ENCODE peak calls at places on chromosomes 13 and 19, in nine cellular contexts. B, W, V, O, E, K, F, U and Q are unnamed samples.

GRCh38 chr13:73189365-73189764 is 130.6 kb downstream of the KLF5 start:
- DNase-seq in U (no peak), V (no peak), O (no peak), K (no peak), W (no peak), E (no peak), F (no peak), B (no peak), Q (no peak)

GRCh38 chr19:1081301-1082164 is 13.6 kb downstream of the POLR2E start:
- DNase-seq in F (no peak), E (no peak), W (no peak), K (no peak), B (no peak), U (no peak), O (no peak), V (no peak), Q (no peak)

GRCh38 chr13:26872444-26873173 is 112.0 kb upstream of the GPR12 start:
- DNase-seq in E (peak), V (peak), K (peak), O (peak), U (no peak), B (peak), W (peak), F (peak), Q (no peak)

GRCh38 chr13:98214008-98214643 is 37.1 kb upstream of the RNF113B start:
- DNase-seq in U (no peak), F (no peak), V (peak), W (no peak), O (no peak), E (no peak), B (peak), K (no peak), Q (peak)

GRCh38 chr13:39777527-39778061 is 122.1 kb downstream of the COG6 start:
- DNase-seq in K (peak), V (peak), E (peak), F (no peak), W (peak), U (no peak), O (no peak), B (peak), Q (no peak)

GRCh38 chr19:29329460-29330134 is 116.6 kb upstream of the UQCRFS1 start:
- DNase-seq in K (peak), V (no peak), U (no peak), W (no peak), E (no peak), O (no peak), B (no peak), F (no peak), Q (no peak)

GRCh38 chr13:95411641-95412040 is 110.4 kb upstream of the ABCC4 start:
- DNase-seq in E (no peak), O (no peak), F (no peak), V (peak), W (no peak), B (no peak), U (no peak), K (no peak), Q (no peak)

GRCh38 chr19:13339869-13340268 is 166.4 kb downstream of the CACNA1A start:
- DNase-seq in V (no peak), W (no peak), E (no peak), F (no peak), U (no peak), O (no peak), B (no peak), K (no peak), Q (no peak)

GRCh38 chr19:55118401-55118991 is 1.1 kb upstream of the PPP1R12C start:
- DNase-seq in K (peak), F (no peak), B (no peak), W (no peak), O (no peak), U (no peak), E (no peak), V (no peak), Q (peak)

GRCh38 chr13:86856996-86857395 is 814.2 kb upstream of the SLITRK5 start:
- DNase-seq in K (no peak), F (no peak), B (no peak), E (no peak), U (no peak), V (no peak), W (no peak), O (no peak), Q (no peak)

GRCh38 chr13:85509512-85509911 is 289.7 kb downstream of the SLITRK6 start:
- DNase-seq in U (no peak), W (no peak), O (no peak), F (no peak), K (no peak), B (peak), V (no peak), E (no peak), Q (no peak)

GRCh38 chr13:19321222-19321621 is 139.6 kb upstream of the TUBA3C start:
- DNase-seq in W (no peak), E (no peak), U (no peak), B (no peak), O (no peak), V (no peak), K (no peak), F (no peak), Q (no peak)